ENCODE peak calls at places on chromosomes 12 and 14, in five cellular contexts. D is heart left ventricle, J is cardiac muscle cell, W is MM.1S, X is Karpas-422. B is an unnamed sample. For H3K4me1, the result is how much of the 10 kb centered on the place peaks cover.

GRCh38 chr14:78764240-78764639 is 594.1 kb downstream of the NRXN3 start:
- DNase-seq in J (peak), W (no peak), X (no peak), D (no peak), B (no peak)

GRCh38 chr14:74302160-74302628 is 540 bp downstream of the ABCD4 start:
- DNase-seq in J (peak), W (peak), D (no peak), X (peak), B (no peak)

GRCh38 chr12:130413909-130414308 is 76.2 kb downstream of the PIWIL1 start:
- DNase-seq in W (no peak), D (no peak), X (no peak), J (no peak), B (no peak)

GRCh38 chr12:116717466-116718457 is 20.1 kb downstream of the SPRING1 start:
- DNase-seq in W (no peak), X (no peak), J (peak), D (peak), B (no peak)

GRCh38 chr12:68910128-68910527 is 22.8 kb downstream of the CPM start:
- DNase-seq in D (no peak), J (peak), W (no peak), X (no peak), B (no peak)

GRCh38 chr14:71931492-71932228 is 569 bp upstream of the RGS6 start:
- DNase-seq in J (no peak), D (no peak), W (no peak), X (no peak), B (no peak)

GRCh38 chr12:128994869-128995268 is 141.6 kb downstream of the GLT1D1 start:
- DNase-seq in W (no peak), X (no peak), J (no peak), D (no peak), B (no peak)

GRCh38 chr12:104420868-104421267 is 35.9 kb upstream of the CHST11 start:
- DNase-seq in D (no peak), J (peak), X (no peak), W (no peak), B (no peak)

GRCh38 chr12:18696971-18697602 is 40.7 kb downstream of the PLCZ1 start:
- DNase-seq in D (no peak), J (peak), X (no peak), W (no peak), B (no peak)

GRCh38 chr14:96754845-96755184 is 42.4 kb upstream of the VRK1 start:
- DNase-seq in X (no peak), D (no peak), J (no peak), W (no peak), B (no peak)

DNA sequence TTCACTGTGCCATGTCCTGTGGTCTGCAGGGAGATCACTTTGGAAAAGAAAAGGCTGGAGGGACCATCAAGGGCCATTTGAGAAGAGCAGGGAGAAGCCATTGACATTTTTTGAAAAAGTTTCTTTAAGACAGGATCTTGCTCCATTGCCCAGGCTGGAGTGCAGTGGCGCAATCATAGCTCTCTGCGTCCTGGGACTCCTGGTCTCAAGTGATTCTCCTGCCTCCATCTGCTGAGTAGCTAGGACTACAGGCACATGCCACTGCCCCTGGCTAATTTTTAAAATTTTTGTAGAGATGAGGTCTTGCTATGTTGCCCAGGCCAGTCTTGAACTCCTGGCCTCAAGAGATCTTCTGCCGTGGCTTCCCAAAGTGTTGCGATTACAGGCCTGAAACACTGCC is 32.3 kb downstream of the PTHLH start:
- DNase-seq in W (no peak), J (no peak), D (no peak), X (no peak), B (no peak)
- H3K27ac ChIP-seq in W (no peak), J (no peak), D (no peak), X (no peak), B (no peak)

DNA sequence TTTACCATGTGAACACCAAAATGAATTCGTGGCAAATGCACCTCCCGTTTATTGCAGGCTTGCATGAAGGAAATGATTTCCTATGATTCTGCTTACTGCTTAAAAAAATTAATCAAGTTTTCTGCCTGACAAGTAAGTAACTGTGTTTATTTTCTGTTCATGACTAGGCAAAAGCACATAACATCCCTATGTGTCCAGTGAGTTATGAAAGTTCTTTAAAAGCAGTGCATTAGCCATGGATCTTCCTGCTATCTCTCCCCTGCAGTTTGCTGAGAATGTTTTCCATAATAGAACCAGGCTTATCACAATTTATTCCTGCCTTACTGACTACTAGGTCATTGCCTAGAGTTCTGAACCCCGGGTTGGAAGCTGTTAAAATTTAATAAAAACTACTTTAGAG is 20.4 kb downstream of the GPR65 start:
- DNase-seq in X (no peak), D (no peak), W (no peak), J (no peak), B (no peak)
- H3K4me1 ChIP-seq in X (under half), D (under half), W (under half), J (under half), B (under half)

GRCh38 chr14:67564236-67564635 is 31.1 kb downstream of the PLEKHH1 start:
- DNase-seq in W (no peak), J (no peak), X (no peak), D (no peak), B (no peak)
- H3K27ac ChIP-seq in W (no peak), J (no peak), X (no peak), D (no peak), B (no peak)

GRCh38 chr12:12720052-12720451 is 2.9 kb downstream of the CDKN1B start:
- DNase-seq in X (no peak), J (no peak), W (peak), D (no peak), B (no peak)
- H3K4me1 ChIP-seq in X (half or more), J (under half), W (under half), D (half or more), B (under half)